ENCODE peak calls at places on chromosomes 7 and 10, in nine cellular contexts. U, G, M, K, C, L, X, H and V are unnamed samples.

GRCh38 chr10:2985729-2986232 is 81.6 kb upstream of the PFKP start:
- DNase-seq in G (no peak), C (peak; percentile 75), K (peak; percentile 73), U (no peak), H (no peak), M (no peak), L (no peak), X (no peak), V (no peak)

GRCh38 chr7:69186974-69187373 is 411.3 kb upstream of the AUTS2 start:
- DNase-seq in X (no peak), K (no peak), H (no peak), L (no peak), U (no peak), C (no peak), G (no peak), M (no peak), V (no peak)

GRCh38 chr10:119849031-119849789 is 23.4 kb downstream of the MCMBP start:
- DNase-seq in G (no peak), K (no peak), U (no peak), L (no peak), X (no peak), H (no peak), C (no peak), M (no peak), V (no peak)

GRCh38 chr10:44786451-44786850 is 124.7 kb upstream of the TMEM72 start:
- DNase-seq in G (no peak), X (no peak), U (peak; percentile 54), M (peak; percentile 35), H (no peak), L (no peak), C (no peak), K (peak; percentile 22), V (no peak)

GRCh38 chr10:109914966-109915365 is 8.3 kb downstream of the XPNPEP1 start:
- DNase-seq in M (peak; percentile 70), U (no peak), K (peak; percentile 66), G (no peak), L (no peak), X (peak; percentile 92), H (no peak), C (peak; percentile 54), V (no peak)

GRCh38 chr7:157669768-157670345 is 333.1 kb downstream of the DNAJB6 start:
- DNase-seq in C (no peak), H (peak; percentile 30), M (no peak), U (peak; percentile 15), X (peak; percentile 35), L (no peak), K (peak; percentile 6), G (peak; percentile 58), V (no peak)

GRCh38 chr7:66754541-66754940 is 14.0 kb downstream of the RABGEF1 start:
- DNase-seq in L (no peak), H (no peak), G (no peak), C (no peak), M (no peak), U (no peak), K (no peak), X (no peak), V (no peak)

GRCh38 chr10:124117879-124118278 is 24.5 kb upstream of the CHST15 start:
- DNase-seq in C (no peak), G (no peak), H (no peak), X (no peak), L (no peak), U (no peak), M (no peak), K (no peak), V (no peak)

GRCh38 chr7:29109815-29110385 is 36.4 kb downstream of the CPVL start:
- DNase-seq in X (no peak), L (no peak), K (no peak), G (no peak), M (no peak), H (no peak), U (no peak), C (no peak), V (no peak)

GRCh38 chr7:52500796-52501195 is 534.6 kb upstream of the POM121L12 start:
- DNase-seq in U (no peak), C (no peak), L (no peak), G (no peak), M (no peak), X (no peak), H (no peak), K (no peak), V (no peak)

GRCh38 chr10:107451047-107451446 is 286.5 kb upstream of the SORCS1 start:
- DNase-seq in H (no peak), C (no peak), U (no peak), X (no peak), K (no peak), G (no peak), M (no peak), L (no peak), V (no peak)

DNA sequence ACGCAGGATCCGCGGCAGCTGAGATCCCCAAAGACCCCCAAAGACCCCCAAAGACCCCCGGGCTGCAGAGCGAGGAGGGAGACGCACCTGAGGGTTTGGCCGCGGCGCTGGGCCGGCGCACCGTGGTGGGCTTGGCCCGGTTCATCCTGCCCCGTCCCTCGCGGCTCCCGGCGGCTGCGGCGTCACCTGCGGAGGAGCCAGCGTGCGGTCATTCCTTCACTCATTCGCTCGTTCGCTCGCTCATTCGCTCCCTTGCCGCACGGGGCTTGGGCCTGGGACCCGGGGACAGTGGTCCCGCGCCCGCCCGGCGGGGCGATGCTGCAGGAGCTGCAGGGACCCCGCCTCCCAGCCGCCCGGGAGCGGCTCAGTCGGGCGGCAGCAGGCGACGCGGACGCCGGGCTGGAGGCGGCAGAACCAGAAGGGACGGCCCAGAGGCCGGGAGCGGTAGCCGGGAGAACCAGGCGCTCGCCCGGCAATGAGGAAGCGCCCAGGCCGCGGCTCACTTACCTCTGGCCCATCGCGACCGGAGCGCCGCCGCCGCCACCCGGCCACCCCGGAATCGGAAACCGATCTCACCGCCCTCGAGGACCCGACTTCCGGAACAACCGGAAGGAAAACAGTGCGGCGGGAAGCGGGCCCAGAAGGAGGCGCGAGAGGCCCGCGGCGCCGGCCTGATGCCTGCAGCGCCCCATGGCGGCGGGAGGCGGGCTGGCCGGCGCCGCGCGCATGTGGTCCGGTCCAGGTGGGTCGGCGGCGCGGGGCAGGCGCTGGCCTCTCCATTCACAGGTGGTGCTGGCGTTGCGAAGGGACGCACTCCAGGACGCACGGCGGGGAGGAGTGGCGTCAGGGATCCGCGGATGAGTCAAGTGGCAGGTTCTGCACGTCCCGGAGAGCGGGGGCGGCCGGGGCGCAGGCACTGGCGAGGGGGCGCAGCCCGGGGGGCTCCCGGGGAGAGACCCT is at the start of gene INTS1:
- DNase-seq in U (peak; percentile 94), X (peak; percentile 98), G (peak; percentile 94), K (peak; percentile 93), C (peak; percentile 94), M (peak; percentile 88), H (peak; percentile 95), L (peak; percentile 90), V (peak; percentile 95)
- TF ChIP-seq POLR2A in U (peak; percentile 45), X (peak; percentile 72), G (peak; percentile 36), K (peak; percentile 68), C (peak; percentile 71), M (peak; percentile 40), H (peak; percentile 69), L (peak; percentile 54), V (peak; percentile 68)

GRCh38 chr7:44724276-44724675 is 24.4 kb upstream of the ZMIZ2 start:
- DNase-seq in K (no peak), C (no peak), M (no peak), X (no peak), G (no peak), L (no peak), H (no peak), U (no peak), V (no peak)

GRCh38 chr7:44729949-44730590 is 18.6 kb upstream of the ZMIZ2 start:
- DNase-seq in X (no peak), G (no peak), C (no peak), L (no peak), K (no peak), M (no peak), U (no peak), H (no peak), V (no peak)

GRCh38 chr7:44727346-44728262 is 21.0 kb upstream of the ZMIZ2 start:
- DNase-seq in U (no peak), M (no peak), K (no peak), G (no peak), X (no peak), L (no peak), C (no peak), H (no peak), V (no peak)
- TF ChIP-seq POLR2A in U (no peak), M (no peak), K (no peak), G (no peak), X (no peak), L (no peak), C (no peak), H (no peak), V (no peak)

GRCh38 chr7:50685445-50686070 is 97.1 kb downstream of the GRB10 start:
- DNase-seq in M (no peak), G (no peak), C (no peak), H (no peak), U (no peak), X (no peak), L (no peak), K (no peak), V (no peak)
- TF ChIP-seq POLR2A in M (no peak), G (no peak), C (no peak), H (no peak), U (no peak), X (no peak), L (no peak), K (no peak), V (no peak)

GRCh38 chr10:6135039-6135438 is 46.2 kb downstream of the RBM17 start:
- DNase-seq in L (no peak), H (no peak), C (no peak), U (no peak), K (no peak), G (no peak), M (no peak), X (no peak), V (no peak)

GRCh38 chr10:6138456-6138855 is 49.6 kb downstream of the RBM17 start:
- DNase-seq in G (peak; percentile 17), K (no peak), X (no peak), M (no peak), L (no peak), U (peak; percentile 6), H (no peak), C (no peak), V (no peak)

GRCh38 chr10:6135589-6136168 is 46.8 kb downstream of the RBM17 start:
- DNase-seq in K (no peak), G (peak; percentile 12), C (no peak), H (no peak), X (no peak), L (no peak), U (no peak), M (no peak), V (no peak)

GRCh38 chr10:6134099-6134880 is 45.5 kb downstream of the RBM17 start:
- DNase-seq in L (no peak), H (no peak), U (peak; percentile 25), X (no peak), C (no peak), G (peak; percentile 51), K (no peak), M (no peak), V (no peak)

GRCh38 chr10:6136215-6137201 is 47.7 kb downstream of the RBM17 start:
- DNase-seq in C (no peak), H (no peak), M (no peak), U (peak; percentile 14), L (no peak), X (no peak), G (peak; percentile 48), K (no peak), V (no peak)
- TF ChIP-seq POLR2A in C (no peak), H (no peak), M (no peak), U (no peak), L (no peak), X (no peak), G (no peak), K (no peak), V (no peak)